ENCODE peak calls at places on chromosome 20, in four cellular contexts. V is pancreas; Y is stimulated activated CD4-positive, alpha-beta T cell treated with anti-CD3 and anti-CD28 coated beads, Interleukin-1b, Interleukin-23, amount 100 ng/mL, for 24 hours; U is NCI-H2081. O is an unnamed sample.

GRCh38 chr20:43586641-43587040 is 4.1 kb upstream of the IFT52 start:
- DNase-seq in Y (no peak), U (no peak), V (no peak), O (no peak)

GRCh38 chr20:33655164-33655563 is 7.0 kb upstream of the C20orf144 start:
- DNase-seq in V (no peak), Y (no peak), U (no peak), O (no peak)

GRCh38 chr20:17863577-17864292 is 104.9 kb downstream of the SNX5 start:
- DNase-seq in Y (no peak), U (no peak), V (peak), O (no peak)

GRCh38 chr20:32515631-32516101 is 69.5 kb downstream of the NOL4L start:
- DNase-seq in Y (no peak), U (no peak), V (no peak), O (no peak)

GRCh38 chr20:46826343-46826984 is 68.2 kb upstream of the EYA2 start:
- DNase-seq in U (no peak), Y (no peak), V (no peak), O (no peak)

GRCh38 chr20:44780226-44780625 is 30.1 kb downstream of the RIMS4 start:
- DNase-seq in V (no peak), U (no peak), Y (peak), O (no peak)

GRCh38 chr20:38564680-38565079 is 16.3 kb upstream of the ADIG start:
- DNase-seq in Y (no peak), V (no peak), U (no peak), O (no peak)

GRCh38 chr20:17966432-17967312 is 1.9 kb downstream of the SNX5 start:
- DNase-seq in Y (no peak), V (no peak), U (peak), O (no peak)

GRCh38 chr20:49989234-49990065 is 6.7 kb downstream of the SNAI1 start:
- DNase-seq in U (no peak), Y (no peak), V (no peak), O (no peak)

GRCh38 chr20:59588236-59588855 is 16.0 kb upstream of the PHACTR3 start:
- DNase-seq in Y (no peak), U (no peak), V (no peak), O (no peak)

GRCh38 chr20:17936791-17937687 is 31.6 kb downstream of the SNX5 start:
- DNase-seq in U (no peak), Y (no peak), V (peak), O (no peak)

GRCh38 chr20:4864292-4864691 is 137.0 kb downstream of the SLC23A2 start:
- DNase-seq in V (no peak), Y (no peak), U (no peak), O (no peak)

GRCh38 chr20:62551408-62552323 is 75.9 kb upstream of the GATA5 start:
- DNase-seq in U (no peak), Y (no peak), V (no peak), O (no peak)

GRCh38 chr20:48603819-48604405 is 223.9 kb downstream of the PREX1 start:
- DNase-seq in U (no peak), V (no peak), Y (no peak), O (no peak)

GRCh38 chr20:23459431-23460112 is 6.9 kb upstream of the CST11 start:
- DNase-seq in U (no peak), Y (no peak), V (no peak), O (no peak)

GRCh38 chr20:51542033-51542893 is at the start of gene NFATC2:
- DNase-seq in V (peak), Y (no peak), U (peak), O (peak)

GRCh38 chr20:1813101-1813529 is 82.1 kb upstream of the SIRPA start:
- DNase-seq in U (no peak), V (no peak), Y (no peak), O (no peak)

GRCh38 chr20:51095755-51096509 is 73.0 kb upstream of the KCNG1 start:
- DNase-seq in Y (no peak), V (no peak), U (peak), O (peak)

GRCh38 chr20:46683939-46684750 is 5.1 kb downstream of the TP53RK start:
- DNase-seq in Y (no peak), V (peak), U (no peak), O (no peak)

GRCh38 chr20:57577679-57578475 is 17.0 kb downstream of the PCK1 start:
- DNase-seq in Y (no peak), U (no peak), V (no peak), O (no peak)

GRCh38 chr20:31704225-31705119 is 18.2 kb downstream of the BCL2L1 start:
- DNase-seq in V (peak), U (no peak), Y (no peak), O (no peak)

GRCh38 chr20:57959018-57959417 is 249.2 kb upstream of the PMEPA1 start:
- DNase-seq in V (no peak), U (no peak), Y (no peak), O (no peak)

GRCh38 chr20:17648782-17649730 is 33.0 kb downstream of the RRBP1 start:
- DNase-seq in V (peak), U (peak), Y (no peak), O (peak)

GRCh38 chr20:47133809-47134456 is 222.6 kb downstream of the ZMYND8 start:
- DNase-seq in U (no peak), Y (no peak), V (no peak), O (no peak)

GRCh38 chr20:49171928-49172327 is 16.2 kb downstream of the STAU1 start:
- DNase-seq in V (no peak), Y (no peak), U (no peak), O (no peak)

GRCh38 chr20:44029848-44030230 is 115.2 kb downstream of the TOX2 start:
- DNase-seq in Y (no peak), U (no peak), V (no peak), O (no peak)

GRCh38 chr20:11867286-11867921 is 50.3 kb upstream of the BTBD3 start:
- DNase-seq in U (no peak), V (no peak), Y (no peak), O (no peak)

GRCh38 chr20:49523767-49524360 is 41.4 kb upstream of the KCNB1 start:
- DNase-seq in V (no peak), U (no peak), Y (no peak), O (no peak)

GRCh38 chr20:24977336-24977735 is 15.2 kb downstream of the APMAP start:
- DNase-seq in U (no peak), Y (no peak), V (no peak), O (no peak)

GRCh38 chr20:23286346-23286745 is 64.2 kb upstream of the NXT1 start:
- DNase-seq in V (no peak), Y (no peak), U (no peak), O (no peak)

GRCh38 chr20:18252597-18253451 is 35.5 kb upstream of the ZNF133 start:
- DNase-seq in U (no peak), V (no peak), Y (no peak), O (no peak)

O was measured in naive B cell.